ENCODE peak calls at places on chromosomes 2 and 18, in nine cellular contexts. X, T, A, H, L, O, R, V and S are unnamed samples.

GRCh38 chr2:68041704-68042245 is 21.0 kb downstream of the C1D start:
- DNase-seq in X (no peak), T (no peak), A (no peak), H (no peak), L (no peak), O (no peak), R (no peak), V (no peak), S (no peak)

GRCh38 chr2:120431386-120432292 is 85.7 kb downstream of the INHBB start:
- DNase-seq in X (no peak), T (no peak), A (no peak), H (no peak), L (no peak), O (no peak), R (no peak), V (no peak), S (no peak)

GRCh38 chr2:134183679-134184078 is 70.2 kb upstream of the MGAT5 start:
- DNase-seq in X (no peak), T (no peak), A (no peak), H (no peak), L (no peak), O (no peak), R (no peak), V (no peak), S (no peak)

GRCh38 chr2:228875152-228875875 is 395.8 kb downstream of the PID1 start:
- DNase-seq in X (peak; percentile 36), T (no peak), A (no peak), H (no peak), L (no peak), O (no peak), R (no peak), V (no peak), S (no peak)

GRCh38 chr2:241157841-241158545 is 7.7 kb downstream of the PPP1R7 start:
- DNase-seq in X (peak; percentile 68), T (no peak), A (no peak), H (no peak), L (no peak), O (no peak), R (no peak), V (no peak), S (no peak)

GRCh38 chr2:216694201-216694825 is 1.0 kb downstream of the IGFBP5 start:
- DNase-seq in X (peak; percentile 82), T (no peak), A (no peak), H (no peak), L (peak; percentile 59), O (peak; percentile 41), R (no peak), V (peak; percentile 58), S (no peak)

GRCh38 chr2:159091381-159091780 is 122.9 kb downstream of the TANC1 start:
- DNase-seq in X (peak; percentile 77), T (no peak), A (no peak), H (no peak), L (no peak), O (no peak), R (no peak), V (no peak), S (no peak)

GRCh38 chr18:32366586-32367538 is 103.8 kb downstream of the GAREM1 start:
- DNase-seq in X (peak; percentile 52), T (no peak), A (no peak), H (no peak), L (no peak), O (no peak), R (no peak), V (no peak), S (no peak)

GRCh38 chr2:66237470-66238354 is 197.2 kb upstream of the MEIS1 start:
- DNase-seq in X (no peak), T (no peak), A (no peak), H (no peak), L (no peak), O (no peak), R (no peak), V (no peak), S (no peak)

GRCh38 chr18:26549103-26549485 is 741 bp upstream of the KCTD1 start:
- DNase-seq in X (peak; percentile 74), T (peak; percentile 39), A (no peak), H (no peak), L (peak; percentile 39), O (peak; percentile 23), R (peak; percentile 1), V (no peak), S (no peak)

GRCh38 chr2:120847700-120848321 is 112.1 kb downstream of the GLI2 start:
- DNase-seq in X (no peak), T (no peak), A (no peak), H (no peak), L (peak; percentile 43), O (no peak), R (no peak), V (no peak), S (no peak)

GRCh38 chr2:42030829-42031228 is 17.0 kb upstream of the PKDCC start:
- DNase-seq in X (no peak), T (no peak), A (no peak), H (no peak), L (no peak), O (no peak), R (no peak), V (no peak), S (no peak)

GRCh38 chr2:219099319-219099718 is 38.6 kb upstream of the IHH start:
- DNase-seq in X (peak; percentile 91), T (no peak), A (no peak), H (no peak), L (no peak), O (no peak), R (no peak), V (no peak), S (no peak)

GRCh38 chr2:44324971-44325426 is 36.3 kb downstream of the PREPL start:
- DNase-seq in X (peak; percentile 59), T (no peak), A (peak; percentile 18), H (no peak), L (no peak), O (no peak), R (no peak), V (no peak), S (no peak)

GRCh38 chr2:221458588-221458987 is 113.5 kb downstream of the EPHA4 start:
- DNase-seq in X (no peak), T (no peak), A (no peak), H (no peak), L (no peak), O (no peak), R (no peak), V (no peak), S (no peak)

GRCh38 chr2:2738276-2738675 is 407.2 kb upstream of the MYT1L start:
- DNase-seq in X (no peak), T (no peak), A (no peak), H (no peak), L (no peak), O (no peak), R (no peak), V (no peak), S (no peak)

GRCh38 chr18:9218052-9218451 is 81.5 kb downstream of the ANKRD12 start:
- DNase-seq in X (no peak), T (no peak), A (no peak), H (no peak), L (no peak), O (no peak), R (no peak), V (no peak), S (no peak)

GRCh38 chr2:24707141-24707540 is 86.0 kb downstream of the PTRHD1 start:
- DNase-seq in X (no peak), T (no peak), A (no peak), H (no peak), L (no peak), O (no peak), R (no peak), V (no peak), S (no peak)

GRCh38 chr2:36618381-36618780 is 20.4 kb upstream of the FEZ2 start:
- DNase-seq in X (peak; percentile 76), T (peak; percentile 76), A (peak; percentile 55), H (no peak), L (no peak), O (peak; percentile 21), R (peak; percentile 5), V (no peak), S (no peak)

GRCh38 chr2:176325732-176326131 is 56.5 kb downstream of the MTX2 start:
- DNase-seq in X (no peak), T (peak; percentile 48), A (no peak), H (no peak), L (no peak), O (no peak), R (no peak), V (no peak), S (no peak)

GRCh38 chr2:114769110-114769509 is 326.7 kb downstream of the DPP10 start:
- DNase-seq in X (no peak), T (no peak), A (no peak), H (no peak), L (no peak), O (no peak), R (no peak), V (no peak), S (no peak)

GRCh38 chr2:47061989-47062678 is 93.0 kb downstream of the STPG4 start:
- DNase-seq in X (no peak), T (no peak), A (no peak), H (no peak), L (no peak), O (no peak), R (no peak), V (no peak), S (no peak)

GRCh38 chr18:55069497-55069896 is 110.2 kb upstream of the CCDC68 start:
- DNase-seq in X (no peak), T (no peak), A (no peak), H (no peak), L (no peak), O (no peak), R (no peak), V (no peak), S (no peak)

GRCh38 chr2:17309741-17310339 is 208.4 kb downstream of the RAD51AP2 start:
- DNase-seq in X (peak; percentile 63), T (peak; percentile 80), A (peak; percentile 52), H (no peak), L (no peak), O (peak; percentile 0), R (no peak), V (no peak), S (no peak)

GRCh38 chr2:85481818-85482777 is 56.9 kb upstream of the MAT2A start:
- DNase-seq in X (no peak), T (no peak), A (no peak), H (no peak), L (no peak), O (no peak), R (no peak), V (no peak), S (no peak)

GRCh38 chr2:30503007-30503691 is 56.1 kb downstream of the LCLAT1 start:
- DNase-seq in X (peak; percentile 30), T (no peak), A (no peak), H (no peak), L (no peak), O (no peak), R (no peak), V (no peak), S (no peak)

GRCh38 chr2:159124441-159124911 is 156.0 kb downstream of the TANC1 start:
- DNase-seq in X (peak; percentile 94), T (no peak), A (peak; percentile 62), H (no peak), L (no peak), O (no peak), R (no peak), V (peak; percentile 31), S (no peak)

GRCh38 chr18:183769-184168 is 25.4 kb downstream of the USP14 start:
- DNase-seq in X (peak; percentile 40), T (no peak), A (peak; percentile 13), H (no peak), L (no peak), O (no peak), R (no peak), V (no peak), S (no peak)

GRCh38 chr2:37857485-37858196 is 67.4 kb upstream of the RMDN2 start:
- DNase-seq in X (peak; percentile 32), T (peak; percentile 16), A (no peak), H (no peak), L (no peak), O (no peak), R (no peak), V (no peak), S (no peak)

GRCh38 chr2:1886405-1886992 is 142.2 kb upstream of the PXDN start:
- DNase-seq in X (peak; percentile 77), T (peak; percentile 82), A (peak; percentile 48), H (no peak), L (peak; percentile 77), O (peak; percentile 52), R (no peak), V (no peak), S (no peak)

GRCh38 chr18:53745228-53745967 is 479.1 kb downstream of the MBD2 start:
- DNase-seq in X (peak; percentile 28), T (no peak), A (no peak), H (no peak), L (no peak), O (no peak), R (no peak), V (no peak), S (no peak)